ENCODE peak calls at places on chromosomes 5 and 9, in eight cellular contexts. N is tibial artery, T is left ventricle myocardium inferior, W is testis, P is PC-3, M is pancreas, O is uterus, C is fibroblast of lung. E is an unnamed sample. For H3K4me1, the result is how much of the 10 kb centered on the place peaks cover.

GRCh38 chr9:34928921-34929320 is 29.2 kb upstream of the PHF24 start:
- DNase-seq in T (no peak), P (no peak), O (no peak), M (no peak), N (no peak), W (no peak), C (no peak), E (no peak)

GRCh38 chr5:68149189-68149588 is 66.4 kb upstream of the PIK3R1 start:
- DNase-seq in M (no peak), W (no peak), P (no peak), T (no peak), N (no peak), C (peak), O (no peak), E (no peak)

GRCh38 chr9:3292311-3292710 is 233.5 kb downstream of the RFX3 start:
- DNase-seq in P (no peak), C (peak), W (no peak), T (no peak), O (no peak), M (no peak), N (no peak), E (no peak)

GRCh38 chr5:131379723-131380122 is 115.9 kb downstream of the CDC42SE2 start:
- DNase-seq in C (peak), N (no peak), O (no peak), T (no peak), W (no peak), P (peak), M (no peak), E (peak)

GRCh38 chr9:136944094-136944518 is 432 bp downstream of the FBXW5 start:
- DNase-seq in W (no peak), O (no peak), P (peak), T (peak), M (peak), C (peak), N (no peak), E (no peak)

GRCh38 chr9:20805766-20806165 is 121.7 kb downstream of the FOCAD start:
- DNase-seq in M (no peak), W (no peak), N (no peak), C (no peak), P (no peak), O (no peak), T (no peak), E (no peak)

GRCh38 chr5:175657593-175658271 is at the start of gene HRH2:
- DNase-seq in W (peak), O (no peak), M (no peak), P (no peak), T (peak), C (peak), N (peak), E (peak)

GRCh38 chr9:114799441-114799840 is 6.4 kb downstream of the TNFSF15 start:
- DNase-seq in O (no peak), M (no peak), N (no peak), P (no peak), T (no peak), W (no peak), C (no peak), E (no peak)

GRCh38 chr9:73151653-73152382 is at the start of gene ANXA1:
- DNase-seq in O (no peak), M (no peak), T (no peak), P (peak), C (peak), W (no peak), N (no peak), E (no peak)

DNA sequence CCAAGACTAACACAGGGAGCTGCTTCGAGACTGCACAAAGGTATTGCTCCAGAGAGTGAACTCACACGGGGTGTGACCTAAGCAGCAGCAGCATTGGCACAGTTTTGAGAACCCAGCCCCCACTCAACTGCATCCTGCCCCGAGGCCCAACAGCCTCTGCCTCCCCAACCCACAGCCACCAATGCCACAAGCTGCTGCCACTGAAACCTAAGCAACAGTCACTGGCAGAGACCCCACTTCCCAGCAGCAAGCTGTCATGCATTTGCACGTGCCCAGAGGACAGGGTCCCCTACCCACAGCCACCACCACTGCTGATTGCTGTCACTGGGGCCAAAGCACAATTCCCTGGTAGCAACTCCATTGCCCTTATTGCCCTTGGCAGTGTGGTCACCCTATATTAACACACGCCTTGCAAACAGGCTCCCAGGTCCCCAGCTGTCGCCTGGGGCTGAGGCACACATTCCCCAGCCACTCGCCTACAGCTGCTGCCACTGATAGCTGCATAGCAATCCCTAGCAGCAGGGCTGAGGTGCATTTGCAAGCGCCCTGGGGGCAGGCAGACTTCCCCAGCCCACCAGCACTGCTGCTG is 141.0 kb downstream of the AGTPBP1 start:
- DNase-seq in P (no peak), W (no peak), M (peak), C (no peak), T (peak), N (no peak), O (no peak), E (no peak)
- H3K27ac ChIP-seq in P (no peak), W (no peak), M (no peak), C (no peak), T (peak), N (no peak), O (no peak), E (no peak)

DNA sequence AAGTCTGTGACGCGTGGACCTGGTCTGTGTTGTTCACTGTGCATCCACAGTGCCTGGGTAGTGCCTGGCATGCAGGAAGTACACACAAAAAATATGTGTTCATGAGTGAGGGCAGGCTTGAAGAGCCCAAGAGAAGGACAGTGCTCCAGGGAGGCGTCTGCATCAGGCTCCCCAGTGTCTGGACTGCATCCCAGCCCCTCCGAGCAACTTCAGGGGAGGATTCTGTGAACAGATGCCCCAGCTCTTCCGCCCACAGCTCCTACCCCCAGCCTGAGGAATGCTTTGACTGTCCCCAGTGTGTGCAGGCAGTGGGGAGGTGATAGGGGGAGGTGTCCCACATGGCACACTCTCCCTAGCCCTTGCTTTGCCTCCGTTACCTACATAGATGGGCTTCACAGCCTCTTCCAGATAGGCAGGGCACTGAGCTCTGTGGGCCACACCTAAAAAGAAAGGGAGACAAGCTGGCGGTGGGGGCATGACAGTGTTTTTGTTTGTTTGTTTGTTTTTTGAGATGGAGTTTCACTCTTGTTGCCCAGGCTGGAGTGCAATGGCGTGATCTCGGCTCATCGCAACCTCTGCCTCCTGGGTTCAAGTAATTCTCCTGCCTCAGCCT is 25.4 kb downstream of the IRF1 start:
- DNase-seq in M (no peak), P (no peak), T (no peak), C (no peak), O (peak), N (peak), W (no peak), E (no peak)
- H3K4me1 ChIP-seq in M (under half), P (under half), T (half or more), C (under half), O (under half), N (under half), W (under half), E (under half)

GRCh38 chr9:22037954-22038690 is 29.0 kb upstream of the CDKN2B start:
- DNase-seq in T (no peak), W (no peak), C (no peak), P (peak), N (no peak), M (no peak), O (no peak), E (no peak)
- H3K27ac ChIP-seq in T (no peak), W (no peak), C (no peak), P (no peak), N (no peak), M (no peak), O (no peak), E (no peak)

GRCh38 chr5:59062986-59063683 is 480.3 kb downstream of the RAB3C start:
- DNase-seq in C (peak), O (no peak), P (peak), N (no peak), M (no peak), T (no peak), W (no peak), E (no peak)
- H3K4me1 ChIP-seq in C (under half), O (under half), P (half or more), N (under half), M (under half), T (under half), W (under half), E (under half)

GRCh38 chr5:1182360-1182632 is 19.1 kb upstream of the SLC6A19 start:
- DNase-seq in W (no peak), T (no peak), M (no peak), P (no peak), O (no peak), N (peak), C (no peak), E (no peak)
- H3K27ac ChIP-seq in W (peak), T (no peak), M (peak), P (no peak), O (no peak), N (no peak), C (no peak), E (no peak)

GRCh38 chr5:180803181-180804128 is 849 bp upstream of the MGAT1 start:
- DNase-seq in T (peak), W (peak), C (no peak), P (no peak), M (no peak), N (peak), O (peak), E (peak)
- H3K4me1 ChIP-seq in T (half or more), W (half or more), C (under half), P (half or more), M (half or more), N (half or more), O (under half), E (half or more)

GRCh38 chr5:54722846-54723433 is 205.4 kb downstream of the SNX18 start:
- DNase-seq in N (no peak), M (no peak), P (peak), T (no peak), C (no peak), O (no peak), W (no peak), E (no peak)

GRCh38 chr5:54727874-54728273 is 210.3 kb downstream of the SNX18 start:
- DNase-seq in N (no peak), M (no peak), T (no peak), O (no peak), W (no peak), P (no peak), C (no peak), E (no peak)

GRCh38 chr5:54720346-54720745 is 202.8 kb downstream of the SNX18 start:
- DNase-seq in W (no peak), N (no peak), O (no peak), P (no peak), T (no peak), C (peak), M (no peak), E (no peak)

GRCh38 chr5:54721951-54722654 is 204.5 kb downstream of the SNX18 start:
- DNase-seq in M (no peak), O (no peak), N (no peak), W (no peak), T (no peak), P (no peak), C (no peak), E (no peak)

DNA sequence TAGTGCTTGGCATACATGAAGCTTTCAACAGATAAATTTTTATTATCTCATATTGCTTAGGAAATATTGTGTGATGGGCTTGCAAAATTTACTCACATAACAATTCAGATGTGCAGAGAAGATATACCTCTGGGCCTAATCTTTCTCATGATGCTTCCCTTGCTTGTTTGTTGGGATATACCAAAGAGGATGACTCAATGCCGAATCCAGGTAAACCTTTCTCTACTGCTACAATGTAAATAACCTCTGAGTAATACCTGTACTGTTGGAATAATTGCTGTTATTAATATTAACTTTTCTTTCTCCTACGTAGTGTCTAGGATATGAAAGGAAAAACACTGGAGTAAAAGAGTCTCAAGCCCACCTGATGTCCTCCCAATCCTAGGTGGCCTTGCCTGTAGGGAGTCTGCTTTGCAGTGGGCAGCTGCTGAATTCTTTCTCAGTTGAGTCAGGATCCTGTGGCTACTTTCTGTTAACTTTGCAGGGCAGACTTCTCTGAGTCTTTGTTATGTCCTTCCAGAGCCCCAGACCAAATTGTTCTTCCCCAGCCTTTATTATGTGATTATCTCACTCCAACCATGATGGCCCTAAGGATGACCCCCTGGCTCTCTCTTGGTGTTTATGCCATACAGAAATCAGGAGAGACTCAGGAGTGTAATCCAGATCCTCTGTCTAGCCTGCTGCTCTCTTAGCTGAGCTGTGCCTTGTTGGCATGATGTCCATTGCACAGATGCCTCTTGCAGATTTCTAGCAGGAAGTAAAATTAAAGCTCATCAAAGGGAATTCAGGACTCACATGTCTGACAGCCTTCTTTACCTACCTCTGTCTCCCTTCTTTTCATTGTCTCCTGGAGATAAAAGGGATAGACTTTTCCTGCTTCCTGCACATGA is 208.1 kb downstream of the SNX18 start:
- DNase-seq in T (no peak), P (peak), N (no peak), W (no peak), M (no peak), C (peak), O (no peak), E (no peak)
- H3K27ac ChIP-seq in T (no peak), P (no peak), N (no peak), W (no peak), M (no peak), C (no peak), O (no peak), E (no peak)